ENCODE peak calls at places on chromosomes 1 and 21, in seven cellular contexts. U is fibroblast of pulmonary artery, K is brain microvascular endothelial cell, Z is endothelial cell, E is epithelial cell of esophagus, M is GM06990, H is IMR-90. J is an unnamed sample.

GRCh38 chr1:223133824-223134435 is 9.1 kb downstream of the TLR5 start:
- DNase-seq in U (peak; percentile 85), K (peak; percentile 66), Z (peak; percentile 93), E (peak; percentile 96), M (peak; percentile 70), H (peak; percentile 78), J (peak; percentile 88)

GRCh38 chr1:2835650-2836159 is 34.2 kb upstream of the TTC34 start:
- DNase-seq in U (no peak), K (no peak), Z (no peak), E (no peak), M (no peak), H (no peak), J (no peak)

GRCh38 chr1:102174259-102174863 is 177.6 kb upstream of the OLFM3 start:
- DNase-seq in U (no peak), K (no peak), Z (peak; percentile 17), E (peak; percentile 33), M (no peak), H (no peak), J (no peak)

GRCh38 chr1:117000142-117000541 is 1.4 kb upstream of the CD101 start:
- DNase-seq in U (no peak), K (no peak), Z (no peak), E (no peak), M (no peak), H (no peak), J (no peak)

GRCh38 chr1:19656780-19657475 is 7.7 kb upstream of the HTR6 start:
- DNase-seq in U (no peak), K (no peak), Z (no peak), E (no peak), M (no peak), H (no peak), J (no peak)

GRCh38 chr1:191371626-191372025 is 786.6 kb upstream of the RGS18 start:
- DNase-seq in U (no peak), K (no peak), Z (no peak), E (no peak), M (no peak), H (no peak), J (no peak)

GRCh38 chr1:2526824-2527552 is 592 bp upstream of the PANK4 start:
- DNase-seq in U (peak; percentile 24), K (no peak), Z (no peak), E (peak; percentile 85), M (peak; percentile 69), H (peak; percentile 59), J (peak; percentile 71)

GRCh38 chr21:17679002-17679600 is 66.4 kb upstream of the BTG3 start:
- DNase-seq in U (peak; percentile 86), K (peak; percentile 53), Z (no peak), E (peak; percentile 82), M (peak; percentile 22), H (peak; percentile 71), J (peak; percentile 69)

GRCh38 chr1:26553942-26554682 is 24.6 kb downstream of the RPS6KA1 start:
- DNase-seq in U (no peak), K (no peak), Z (no peak), E (no peak), M (no peak), H (no peak), J (no peak)

GRCh38 chr1:233362743-233363142 is 35.2 kb downstream of the MAP3K21 start:
- DNase-seq in U (no peak), K (no peak), Z (no peak), E (no peak), M (no peak), H (no peak), J (no peak)

DNA sequence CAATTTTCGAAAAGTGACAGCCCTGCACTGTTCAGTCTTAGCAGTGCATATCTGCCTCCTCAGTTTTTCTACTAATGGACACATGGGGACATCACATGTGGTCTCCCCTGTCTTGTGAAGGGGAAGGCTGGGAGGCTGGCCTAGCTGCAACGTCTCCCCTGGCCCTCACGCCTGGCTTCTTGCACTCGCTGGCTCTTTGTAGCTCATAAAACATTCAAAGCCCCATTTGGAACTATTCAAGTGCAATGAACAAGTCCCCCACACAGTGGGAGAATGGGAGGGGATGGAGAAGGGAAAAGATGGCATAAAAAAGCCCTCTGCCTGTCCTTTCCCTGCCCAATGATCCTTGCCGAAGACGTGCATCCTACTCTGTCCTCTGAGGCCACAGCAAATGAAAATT is 73.6 kb downstream of the PGBD5 start:
- DNase-seq in U (no peak), K (no peak), Z (no peak), E (no peak), M (no peak), H (no peak), J (no peak)
- TF ChIP-seq CTCF in U (no peak), K (no peak), Z (no peak), E (no peak), M (no peak), H (no peak), J (no peak)

DNA sequence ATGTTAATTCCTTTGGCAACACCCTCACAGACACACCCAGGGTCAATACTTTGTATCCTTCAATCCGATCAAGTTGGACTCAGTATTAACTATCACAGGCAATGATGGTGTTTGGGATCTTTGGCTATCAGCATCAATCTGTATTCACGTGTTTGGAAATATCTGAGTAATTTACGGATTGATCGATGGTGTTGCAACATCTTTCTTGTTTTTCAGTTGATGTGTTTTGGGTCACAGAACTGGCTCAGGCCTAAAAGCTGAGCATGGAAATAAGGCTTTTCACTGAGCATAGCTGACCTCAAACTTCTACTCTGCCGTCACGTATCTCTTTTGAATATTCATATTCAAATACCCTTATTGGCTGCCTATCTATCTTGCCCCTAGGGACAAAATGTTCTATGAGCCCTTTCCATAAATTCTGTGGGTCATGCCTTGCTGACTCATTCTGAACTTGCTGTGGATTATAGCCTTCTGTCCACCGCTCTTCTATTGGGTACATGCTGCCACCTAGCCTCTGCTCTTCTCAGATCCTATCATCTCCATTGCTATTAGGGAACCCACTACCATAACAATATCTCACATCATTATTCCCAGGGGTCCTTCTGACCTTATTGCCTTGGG is 156.0 kb downstream of the PDE4B start:
- DNase-seq in U (peak; percentile 56), K (peak; percentile 51), Z (peak; percentile 4), E (peak; percentile 4), M (no peak), H (peak; percentile 79), J (no peak)
- TF ChIP-seq CTCF in U (peak; percentile 15), K (peak; percentile 58), Z (no peak), E (no peak), M (no peak), H (peak; percentile 66), J (no peak)

DNA sequence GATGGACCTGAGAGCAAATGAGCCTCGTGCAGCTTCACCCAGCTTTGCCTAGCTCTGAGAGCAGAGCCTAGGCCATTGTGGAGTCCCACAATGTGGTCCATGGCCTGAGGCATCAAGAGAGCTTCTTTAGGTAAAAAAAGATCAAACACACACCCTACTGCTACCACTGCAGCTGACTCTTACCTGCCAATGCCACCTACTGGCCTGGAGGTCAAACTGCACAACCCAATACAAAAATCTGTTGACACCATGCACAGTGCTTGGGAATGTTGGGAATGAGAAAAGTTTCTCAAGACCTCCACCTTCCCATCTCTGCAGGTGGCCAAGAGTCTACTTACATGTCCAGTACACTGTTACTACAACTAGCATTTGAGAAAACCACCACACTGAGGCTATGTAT is 60.6 kb downstream of the UCHL5 start:
- DNase-seq in U (no peak), K (no peak), Z (no peak), E (peak; percentile 17), M (no peak), H (no peak), J (no peak)
- TF ChIP-seq CTCF in U (peak; percentile 21), K (peak; percentile 49), Z (peak; percentile 52), E (peak; percentile 51), M (peak; percentile 41), H (peak; percentile 5), J (peak; percentile 32)

GRCh38 chr1:64553285-64553684 is 83.4 kb downstream of the CACHD1 start:
- DNase-seq in U (no peak), K (no peak), Z (no peak), E (peak; percentile 15), M (no peak), H (no peak), J (no peak)
- TF ChIP-seq CTCF in U (no peak), K (no peak), Z (no peak), E (no peak), M (no peak), H (no peak), J (no peak)

DNA sequence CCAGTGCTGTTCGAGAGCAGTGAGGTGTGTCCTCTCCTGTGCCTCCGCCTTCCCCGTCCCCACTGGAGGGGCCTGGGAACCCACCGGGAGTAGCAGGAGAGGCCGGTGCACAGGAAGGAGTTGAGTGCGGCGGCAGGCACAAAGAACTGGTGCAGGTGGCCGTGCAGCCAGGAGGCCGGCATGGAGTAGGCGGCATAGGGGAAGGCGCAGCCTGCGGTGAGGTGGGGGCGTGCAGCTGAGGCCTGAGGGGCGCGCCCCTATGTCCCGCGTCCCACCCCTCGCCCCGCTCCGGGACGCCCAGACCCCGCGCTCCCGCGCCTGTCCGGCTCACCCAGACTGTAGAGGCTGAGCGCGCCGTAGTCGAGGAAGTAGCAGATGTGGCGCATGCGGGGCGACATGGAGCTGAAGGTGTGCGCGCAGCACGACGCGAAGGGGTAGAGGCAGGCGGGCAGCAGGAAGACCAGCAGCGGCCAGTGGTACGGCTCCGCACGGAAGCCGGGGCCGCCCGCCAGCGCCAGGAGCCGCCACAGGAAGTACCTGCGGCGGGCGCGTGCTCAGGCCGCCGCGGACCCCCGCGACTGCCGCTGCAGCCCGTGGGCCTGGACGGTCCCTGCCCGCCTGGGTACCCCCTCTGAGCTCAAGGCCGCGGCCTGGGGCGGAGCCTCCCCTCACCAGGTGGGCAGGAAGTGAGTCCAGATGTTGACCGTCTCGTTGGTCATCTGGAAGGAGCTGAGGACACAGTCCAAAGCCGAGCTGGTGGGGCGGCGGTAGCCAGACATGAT is 2.2 kb downstream of the PAQR6 start:
- DNase-seq in U (no peak), K (no peak), Z (peak; percentile 46), E (peak; percentile 44), M (peak; percentile 67), H (no peak), J (peak; percentile 67)
- TF ChIP-seq CTCF in U (no peak), K (no peak), Z (no peak), E (no peak), M (no peak), H (no peak), J (no peak)

GRCh38 chr1:203037509-203038190 is 11.4 kb downstream of the PPFIA4 start:
- DNase-seq in U (no peak), K (no peak), Z (no peak), E (no peak), M (no peak), H (no peak), J (no peak)

GRCh38 chr1:203036537-203036936 is 10.2 kb downstream of the PPFIA4 start:
- DNase-seq in U (no peak), K (no peak), Z (no peak), E (no peak), M (no peak), H (no peak), J (no peak)

GRCh38 chr1:203039609-203040517 is 13.6 kb downstream of the PPFIA4 start:
- DNase-seq in U (no peak), K (no peak), Z (peak; percentile 83), E (peak; percentile 57), M (no peak), H (no peak), J (no peak)

GRCh38 chr1:203038891-203039608 is 12.8 kb downstream of the PPFIA4 start:
- DNase-seq in U (peak; percentile 73), K (peak; percentile 49), Z (peak; percentile 78), E (peak; percentile 73), M (no peak), H (peak; percentile 65), J (peak; percentile 77)

DNA sequence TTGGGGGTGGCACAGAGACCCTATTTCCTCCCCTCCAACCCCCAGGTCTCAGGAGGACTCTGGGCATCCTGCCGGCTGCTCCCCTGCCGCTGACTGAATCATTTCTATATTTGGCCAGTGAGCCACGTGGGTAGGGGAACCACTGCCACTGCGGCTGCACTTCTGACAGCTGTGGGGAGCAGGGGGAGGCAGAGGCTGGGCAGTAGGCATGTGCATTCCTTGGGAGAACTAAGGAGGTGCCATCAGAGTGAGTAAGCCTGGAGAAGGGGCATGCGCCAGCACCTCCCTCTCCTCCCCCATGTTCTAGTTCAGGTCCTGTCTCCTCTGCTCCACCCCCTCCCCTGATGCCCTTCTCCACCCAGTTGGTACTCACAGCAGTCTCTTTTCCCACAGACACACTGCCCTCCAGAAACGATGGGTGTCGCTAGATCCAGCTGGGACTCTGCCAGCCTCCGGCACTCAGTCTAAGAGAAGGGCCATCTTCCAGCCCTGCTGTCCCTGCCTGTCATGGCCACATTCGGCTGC is 12.0 kb downstream of the PPFIA4 start:
- DNase-seq in U (peak; percentile 59), K (peak; percentile 32), Z (no peak), E (peak; percentile 83), M (no peak), H (peak; percentile 78), J (no peak)
- TF ChIP-seq CTCF in U (peak; percentile 5), K (peak; percentile 11), Z (no peak), E (peak; percentile 11), M (no peak), H (peak; percentile 24), J (no peak)